ENCODE peak calls at places on chromosomes 7 and 10, in six cellular contexts. O is psoas muscle; K is activated T-helper 9 cell treated with anti-CD3 and anti-CD28 coated beads, Interleukin-2, amount 50 U/mL, for 16 hours; L is body of pancreas; V is IMR-90; S is Panc1. E is an unnamed sample.

GRCh38 chr10:89633484-89633883 is 11.6 kb downstream of the PANK1 start:
- DNase-seq in O (no peak), K (no peak), L (no peak), V (peak), S (no peak), E (no peak)

GRCh38 chr10:78555128-78555527 is 513.6 kb upstream of the ZMIZ1 start:
- DNase-seq in O (no peak), K (no peak), L (no peak), V (no peak), S (no peak), E (no peak)

GRCh38 chr10:10515479-10516204 is 502.0 kb upstream of the CELF2 start:
- DNase-seq in O (no peak), K (no peak), L (no peak), V (no peak), S (no peak), E (no peak)

GRCh38 chr7:137316643-137317042 is 26.9 kb downstream of the PTN start:
- DNase-seq in O (no peak), K (no peak), L (no peak), V (no peak), S (no peak), E (no peak)

GRCh38 chr7:154965014-154965413 is 37.9 kb downstream of the PAXIP1 start:
- DNase-seq in O (no peak), K (no peak), L (no peak), V (no peak), S (no peak), E (no peak)

GRCh38 chr7:36456548-36456947 is 66.9 kb downstream of the ANLN start:
- DNase-seq in O (no peak), K (no peak), L (no peak), V (no peak), S (no peak), E (no peak)

GRCh38 chr10:59234814-59235429 is 58.5 kb downstream of the PHYHIPL start:
- DNase-seq in O (no peak), K (no peak), L (peak), V (peak), S (peak), E (no peak)

GRCh38 chr10:34994565-34995142 is 95.5 kb downstream of the CUL2 start:
- DNase-seq in O (no peak), K (peak), L (peak), V (peak), S (no peak), E (peak)

GRCh38 chr10:32489158-32489557 is 43.2 kb downstream of the CCDC7 start:
- DNase-seq in O (no peak), K (no peak), L (no peak), V (no peak), S (no peak), E (no peak)

GRCh38 chr10:34145751-34146150 is 669.3 kb downstream of the PARD3 start:
- DNase-seq in O (no peak), K (no peak), L (no peak), V (peak), S (no peak), E (no peak)

GRCh38 chr10:3754727-3755439 is 30.1 kb downstream of the KLF6 start:
- DNase-seq in O (no peak), K (peak), L (no peak), V (peak), S (no peak), E (no peak)

GRCh38 chr7:135723411-135723810 is 4.6 kb downstream of the SLC13A4 start:
- DNase-seq in O (no peak), K (no peak), L (no peak), V (no peak), S (no peak), E (no peak)

GRCh38 chr7:88217675-88218427 is 2.0 kb downstream of the SRI start:
- DNase-seq in O (no peak), K (no peak), L (no peak), V (no peak), S (no peak), E (peak)

GRCh38 chr10:115950320-115950719 is 322.7 kb downstream of the GFRA1 start:
- DNase-seq in O (no peak), K (no peak), L (no peak), V (peak), S (no peak), E (no peak)

GRCh38 chr7:38630720-38631673 is at the start of gene AMPH:
- DNase-seq in O (peak), K (no peak), L (peak), V (peak), S (no peak), E (no peak)

GRCh38 chr7:16071246-16071857 is 350.0 kb downstream of the CRPPA start:
- DNase-seq in O (no peak), K (no peak), L (no peak), V (peak), S (peak), E (no peak)

GRCh38 chr10:6504296-6504695 is 75.8 kb downstream of the PRKCQ start:
- DNase-seq in O (no peak), K (no peak), L (no peak), V (no peak), S (no peak), E (no peak)

GRCh38 chr7:24898691-24899090 is 81.3 kb downstream of the OSBPL3 start:
- DNase-seq in O (no peak), K (no peak), L (no peak), V (peak), S (no peak), E (no peak)

GRCh38 chr10:33485276-33485675 is 150.8 kb upstream of the NRP1 start:
- DNase-seq in O (no peak), K (no peak), L (no peak), V (no peak), S (no peak), E (no peak)

GRCh38 chr10:98404571-98405396 is 10.2 kb downstream of the PYROXD2 start:
- DNase-seq in O (no peak), K (no peak), L (no peak), V (peak), S (no peak), E (no peak)

GRCh38 chr10:119104653-119105024 is 726 bp downstream of the DENND10 start:
- DNase-seq in O (peak), K (no peak), L (peak), V (no peak), S (no peak), E (no peak)

GRCh38 chr7:27176962-27177794 is 3.1 kb upstream of the HOXA10 start:
- DNase-seq in O (peak), K (no peak), L (peak), V (no peak), S (no peak), E (no peak)

GRCh38 chr10:112491144-112491543 is 44.1 kb downstream of the VTI1A start:
- DNase-seq in O (no peak), K (no peak), L (no peak), V (peak), S (no peak), E (no peak)

GRCh38 chr10:67912330-67912946 is 28.0 kb downstream of the SIRT1 start:
- DNase-seq in O (no peak), K (no peak), L (no peak), V (peak), S (no peak), E (no peak)

GRCh38 chr10:73965890-73966768 is 31.8 kb upstream of the VCL start:
- DNase-seq in O (peak), K (no peak), L (peak), V (peak), S (peak), E (no peak)

GRCh38 chr7:46581276-46581675 is 660.2 kb upstream of the IGFBP3 start:
- DNase-seq in O (no peak), K (no peak), L (no peak), V (no peak), S (no peak), E (no peak)

GRCh38 chr10:21926949-21927348 is 76.6 kb downstream of the DNAJC1 start:
- DNase-seq in O (no peak), K (no peak), L (no peak), V (peak), S (no peak), E (no peak)

GRCh38 chr10:102112210-102112817 is 7.9 kb downstream of the LDB1 start:
- DNase-seq in O (no peak), K (no peak), L (no peak), V (no peak), S (no peak), E (no peak)

GRCh38 chr7:148746139-148746538 is 47.4 kb downstream of the CUL1 start:
- DNase-seq in O (no peak), K (no peak), L (no peak), V (no peak), S (no peak), E (no peak)

GRCh38 chr7:117323585-117323876 is 673 bp upstream of the WNT2 start:
- DNase-seq in O (no peak), K (no peak), L (no peak), V (no peak), S (no peak), E (no peak)

GRCh38 chr10:68367121-68367520 is 34.4 kb upstream of the PBLD start:
- DNase-seq in O (no peak), K (no peak), L (no peak), V (no peak), S (no peak), E (no peak)

E was measured in NK-92 treated with Interleukin-12 subunit alpha and Interleukin-12 subunit beta, amount 100 ng/mL, for 24 hours.